ENCODE peak calls at places on chromosome 20, in five cellular contexts. E, I, F, X and U are unnamed samples.

GRCh38 chr20:272718-273117 is 15.2 kb downstream of the DEFB132 start:
- DNase-seq in X (no peak), I (no peak), F (no peak), E (peak; percentile 44), U (no peak)

GRCh38 chr20:46282669-46283068 is 25.6 kb downstream of the CDH22 start:
- DNase-seq in X (no peak), I (no peak), E (no peak), F (no peak), U (no peak)

GRCh38 chr20:20211274-20211987 is 156.5 kb upstream of the INSM1 start:
- DNase-seq in X (peak; percentile 9), E (peak; percentile 25), F (no peak), I (no peak), U (no peak)

GRCh38 chr20:1037039-1037438 is 34.9 kb upstream of the RSPO4 start:
- DNase-seq in I (no peak), E (no peak), X (no peak), F (no peak), U (no peak)

GRCh38 chr20:39823239-39823638 is 861.1 kb downstream of the DHX35 start:
- DNase-seq in F (no peak), E (peak; percentile 93), I (no peak), X (no peak), U (no peak)

GRCh38 chr20:61113731-61114130 is 138.3 kb upstream of the CDH4 start:
- DNase-seq in X (no peak), I (no peak), F (no peak), E (no peak), U (no peak)

GRCh38 chr20:9397928-9398327 is 116.5 kb upstream of the LAMP5 start:
- DNase-seq in I (no peak), E (peak; percentile 43), F (peak; percentile 26), X (no peak), U (no peak)

GRCh38 chr20:21808863-21809664 is 103.6 kb downstream of the PAX1 start:
- DNase-seq in E (no peak), X (no peak), F (peak; percentile 46), I (peak; percentile 32), U (peak; percentile 54)

GRCh38 chr20:22743426-22743825 is 159.1 kb upstream of the FOXA2 start:
- DNase-seq in I (no peak), F (no peak), X (no peak), E (no peak), U (no peak)

GRCh38 chr20:43667341-43668132 is 623 bp downstream of the MYBL2 start:
- DNase-seq in E (no peak), F (peak; percentile 50), I (peak; percentile 55), X (no peak), U (no peak)

GRCh38 chr20:14637441-14637840 is 300.0 kb upstream of the FLRT3 start:
- DNase-seq in X (no peak), E (no peak), F (no peak), I (no peak), U (no peak)

GRCh38 chr20:62856931-62857619 is 4.5 kb downstream of the TCFL5 start:
- DNase-seq in I (no peak), X (no peak), F (no peak), E (no peak), U (no peak)

GRCh38 chr20:59994697-59995122 is 36.5 kb downstream of the CDH26 start:
- DNase-seq in F (no peak), I (peak; percentile 57), X (no peak), E (peak; percentile 70), U (peak; percentile 86)

GRCh38 chr20:3730803-3731370 is 1.6 kb upstream of the HSPA12B start:
- DNase-seq in X (no peak), F (no peak), I (no peak), E (no peak), U (no peak)

GRCh38 chr20:19626896-19627295 is 131.2 kb upstream of the RIN2 start:
- DNase-seq in F (no peak), E (no peak), I (no peak), X (no peak), U (no peak)

GRCh38 chr20:37902504-37903313 is at the start of gene VSTM2L:
- DNase-seq in E (peak; percentile 75), F (peak; percentile 64), I (peak; percentile 30), X (no peak), U (no peak)

GRCh38 chr20:39004508-39004907 is 42.4 kb downstream of the DHX35 start:
- DNase-seq in I (no peak), X (no peak), F (no peak), E (no peak), U (no peak)

GRCh38 chr20:6411651-6412050 is 288.8 kb upstream of the FERMT1 start:
- DNase-seq in E (no peak), X (no peak), I (no peak), F (no peak), U (no peak)

GRCh38 chr20:46523696-46524328 is 10.5 kb upstream of the ZNF334 start:
- DNase-seq in F (no peak), I (peak; percentile 16), X (no peak), E (peak; percentile 12), U (no peak)

GRCh38 chr20:24972341-24972740 is 20.2 kb downstream of the APMAP start:
- DNase-seq in I (no peak), X (no peak), E (no peak), F (no peak), U (no peak)